ENCODE peak calls at places on chromosomes 13 and 19, in eight cellular contexts. S is T-helper 9 cell; Q is mammary epithelial cell; W is progenitor cell of endocrine pancreas; O is activated CD4-positive, alpha-beta T cell treated with anti-CD3 and anti-CD28 coated beads for 48 hours; V is H54; K is stimulated activated CD4-positive, alpha-beta T cell treated with anti-CD3 and anti-CD28 coated beads, TNF-alpha, amount 100 ng/mL, for 4 hours; N is AG10803. L is an unnamed sample.

GRCh38 chr13:94433055-94433947 is 46.2 kb downstream of the DCT start:
- DNase-seq in K (no peak), S (no peak), V (no peak), O (peak; percentile 58), N (no peak), Q (no peak), W (no peak), L (no peak)

GRCh38 chr19:49145485-49146407 is 9.4 kb downstream of the HRC start:
- DNase-seq in Q (peak; percentile 47), S (peak; percentile 84), W (peak; percentile 73), K (peak; percentile 61), N (peak; percentile 72), V (no peak), O (peak; percentile 91), L (no peak)

GRCh38 chr19:36060430-36060829 is 5.7 kb downstream of the WDR62 start:
- DNase-seq in V (peak; percentile 53), Q (peak; percentile 17), S (no peak), N (peak; percentile 59), K (no peak), W (no peak), O (peak; percentile 31), L (no peak)

GRCh38 chr13:113926951-113927660 is 46.8 kb downstream of the C13orf46 start:
- DNase-seq in O (no peak), Q (no peak), N (peak; percentile 43), K (no peak), W (no peak), S (no peak), V (no peak), L (no peak)

GRCh38 chr13:28129911-28130693 is 8.2 kb upstream of the PAN3 start:
- DNase-seq in K (no peak), V (no peak), W (no peak), S (no peak), O (no peak), N (no peak), Q (no peak), L (no peak)

GRCh38 chr13:26051231-26052135 is at the start of gene SHISA2:
- DNase-seq in K (peak; percentile 10), O (peak; percentile 37), S (peak; percentile 17), Q (peak; percentile 66), N (peak; percentile 30), W (peak; percentile 40), V (no peak), L (no peak)

GRCh38 chr19:7199613-7200533 is 94.3 kb downstream of the INSR start:
- DNase-seq in N (no peak), Q (no peak), V (peak; percentile 55), W (no peak), S (no peak), K (no peak), O (no peak), L (no peak)

GRCh38 chr19:18846862-18847515 is 15.2 kb downstream of the UPF1 start:
- DNase-seq in K (peak; percentile 37), S (peak; percentile 54), N (peak; percentile 88), V (peak; percentile 84), Q (peak; percentile 59), W (peak; percentile 67), O (peak; percentile 75), L (no peak)

GRCh38 chr19:29620931-29621351 is 14.9 kb downstream of the POP4 start:
- DNase-seq in Q (no peak), O (peak; percentile 76), V (no peak), W (no peak), K (no peak), S (no peak), N (no peak), L (no peak)

GRCh38 chr19:384801-385169 is 24.2 kb downstream of the C2CD4C start:
- DNase-seq in W (no peak), K (no peak), Q (no peak), O (no peak), S (no peak), N (no peak), V (no peak), L (no peak)

GRCh38 chr13:99421758-99422555 is 79.3 kb upstream of the TM9SF2 start:
- DNase-seq in O (no peak), W (no peak), V (no peak), Q (no peak), S (no peak), K (no peak), N (no peak), L (no peak)

GRCh38 chr13:91122766-91123165 is 224.7 kb upstream of the MIR17HG start:
- DNase-seq in V (no peak), O (no peak), W (no peak), N (no peak), Q (no peak), K (no peak), S (no peak), L (no peak)

GRCh38 chr13:99434258-99434788 is 66.9 kb upstream of the TM9SF2 start:
- DNase-seq in K (peak; percentile 66), Q (no peak), W (no peak), N (no peak), S (peak; percentile 75), V (no peak), O (peak; percentile 90), L (no peak)

GRCh38 chr13:77919351-77920294 is 992 bp upstream of the EDNRB start:
- DNase-seq in V (no peak), Q (no peak), S (no peak), N (no peak), K (no peak), O (no peak), W (no peak), L (no peak)

GRCh38 chr13:86946734-86947133 is 724.4 kb upstream of the SLITRK5 start:
- DNase-seq in S (no peak), N (no peak), W (no peak), V (no peak), K (no peak), Q (no peak), O (no peak), L (no peak)

GRCh38 chr13:43023244-43023931 is at the start of gene DNAJC15:
- DNase-seq in V (no peak), Q (no peak), S (peak; percentile 29), W (peak; percentile 66), N (peak; percentile 86), K (peak; percentile 20), O (peak; percentile 84), L (no peak)

GRCh38 chr13:98930014-98930625 is 47.7 kb downstream of the DOCK9 start:
- DNase-seq in O (no peak), S (no peak), Q (no peak), K (no peak), V (no peak), N (no peak), W (no peak), L (no peak)

GRCh38 chr13:110485604-110486003 is 75.9 kb downstream of the RAB20 start:
- DNase-seq in O (no peak), N (no peak), Q (no peak), K (no peak), S (no peak), V (peak; percentile 40), W (no peak), L (no peak)

GRCh38 chr19:44671400-44671799 is at the start of gene CEACAM19:
- DNase-seq in V (no peak), O (no peak), W (no peak), Q (peak; percentile 92), K (no peak), S (no peak), N (no peak), L (peak; percentile 83)

GRCh38 chr19:21221653-21222052 is 79.8 kb downstream of the ZNF431 start:
- DNase-seq in Q (no peak), N (peak; percentile 34), V (no peak), W (no peak), O (no peak), S (no peak), K (no peak), L (no peak)

GRCh38 chr13:79593611-79594275 is 112.8 kb downstream of the NDFIP2 start:
- DNase-seq in N (peak; percentile 59), K (no peak), S (no peak), V (peak; percentile 44), W (no peak), O (no peak), Q (peak; percentile 98), L (peak; percentile 53)

GRCh38 chr19:28039677-28040381 is 1173.1 kb downstream of the UQCRFS1 start:
- DNase-seq in W (no peak), K (no peak), Q (no peak), N (no peak), O (no peak), V (no peak), S (no peak), L (no peak)

GRCh38 chr19:35816262-35816661 is 3.6 kb upstream of the PRODH2 start:
- DNase-seq in K (no peak), O (no peak), Q (no peak), S (no peak), N (no peak), V (no peak), W (no peak), L (no peak)

GRCh38 chr19:50476224-50476942 is at the start of the genes EMC10 and GARIN5A:
- DNase-seq in N (peak; percentile 90), Q (peak; percentile 92), V (peak; percentile 99), K (peak; percentile 87), O (peak; percentile 98), W (peak; percentile 93), S (peak; percentile 84), L (peak; percentile 85)

GRCh38 chr19:28917661-28918060 is 295.3 kb downstream of the UQCRFS1 start:
- DNase-seq in N (no peak), V (no peak), O (no peak), W (no peak), K (no peak), S (no peak), Q (no peak), L (no peak)

GRCh38 chr13:63542704-63543215 is 2127.1 kb upstream of the PCDH20 start:
- DNase-seq in V (no peak), O (no peak), W (no peak), S (no peak), Q (no peak), N (no peak), K (no peak), L (no peak)

GRCh38 chr13:104086205-104086604 is 1020.0 kb upstream of the SLC10A2 start:
- DNase-seq in S (no peak), N (no peak), Q (no peak), K (no peak), V (no peak), W (no peak), O (no peak), L (no peak)

GRCh38 chr19:17755977-17756670 is 4.8 kb downstream of the FCHO1 start:
- DNase-seq in O (peak; percentile 58), V (no peak), Q (no peak), K (no peak), S (no peak), N (no peak), W (peak; percentile 24), L (no peak)

L was measured in epithelial cell of prostate.